ENCODE peak calls at places on chromosomes 1 and 21, in four cellular contexts. F, V, Q and U are unnamed samples.

GRCh38 chr1:242245255-242245654 is 246.4 kb upstream of the MAP1LC3C start:
- DNase-seq in F (no peak), V (no peak), Q (no peak), U (no peak)

GRCh38 chr1:42370876-42371549 is 9.6 kb upstream of the RIMKLA start:
- DNase-seq in F (no peak), V (no peak), Q (no peak), U (no peak)

GRCh38 chr1:183515002-183515689 is 42.8 kb downstream of the SMG7 start:
- DNase-seq in F (no peak), V (peak; percentile 90), Q (no peak), U (peak; percentile 80)

GRCh38 chr1:101098327-101098726 is 72.7 kb upstream of the DPH5 start:
- DNase-seq in F (no peak), V (no peak), Q (no peak), U (no peak)

GRCh38 chr1:179823693-179824092 is 53.9 kb downstream of the TOR1AIP2 start:
- DNase-seq in F (peak; percentile 21), V (no peak), Q (no peak), U (no peak)

GRCh38 chr1:195897072-195897471 is 711.2 kb downstream of the KCNT2 start:
- DNase-seq in F (no peak), V (no peak), Q (no peak), U (peak; percentile 40)

GRCh38 chr1:72207059-72207458 is 75.3 kb downstream of the NEGR1 start:
- DNase-seq in F (no peak), V (no peak), Q (no peak), U (no peak)

GRCh38 chr21:45294509-45295291 is 7.0 kb upstream of the POFUT2 start:
- DNase-seq in F (peak; percentile 94), V (peak; percentile 99), Q (no peak), U (peak; percentile 100)

GRCh38 chr1:110305875-110306420 is 33.2 kb upstream of the RBM15 start:
- DNase-seq in F (no peak), V (no peak), Q (no peak), U (no peak)

GRCh38 chr1:35915693-35916092 is 15.2 kb upstream of the AGO3 start:
- DNase-seq in F (no peak), V (no peak), Q (no peak), U (peak; percentile 22)

GRCh38 chr1:14866841-14867626 is 268.5 kb downstream of the KAZN start:
- DNase-seq in F (no peak), V (no peak), Q (no peak), U (peak; percentile 22)

GRCh38 chr1:183198463-183198862 is 12.4 kb downstream of the LAMC2 start:
- DNase-seq in F (no peak), V (peak; percentile 86), Q (no peak), U (peak; percentile 78)